ENCODE peak calls at places on chromosomes 3 and 15, in nine cellular contexts. R is heart left ventricle, U is adrenal gland, F is HCT116, Q is sigmoid colon, V is H1, H is uterus, K is esophagus squamous epithelium, T is gastrocnemius medialis. G is an unnamed sample. For H3K36me3, the result is how much of the 10 kb centered on the place peaks cover.

GRCh38 chr3:100562224-100562857 is 47.1 kb upstream of the ADGRG7 start:
- DNase-seq in R (no peak), U (no peak), F (no peak), Q (no peak), V (no peak), H (no peak), K (no peak), T (no peak), G (no peak)

GRCh38 chr3:184335291-184335660 is 2.1 kb upstream of the FAM131A start:
- DNase-seq in R (no peak), U (no peak), F (no peak), Q (no peak), V (no peak), H (no peak), K (no peak), T (no peak), G (no peak)

GRCh38 chr3:69698728-69699127 is 40.5 kb upstream of the MITF start:
- DNase-seq in R (no peak), U (no peak), F (no peak), Q (no peak), V (no peak), H (no peak), K (no peak), T (no peak), G (no peak)

GRCh38 chr15:65920121-65920520 is 50.8 kb downstream of the RAB11A start:
- DNase-seq in R (no peak), U (no peak), F (no peak), Q (no peak), V (no peak), H (no peak), K (no peak), T (no peak), G (no peak)

GRCh38 chr15:58361291-58361759 is 70.5 kb upstream of the LIPC start:
- DNase-seq in R (no peak), U (no peak), F (no peak), Q (no peak), V (no peak), H (no peak), K (no peak), T (no peak), G (no peak)

GRCh38 chr15:35858707-35859106 is 312.7 kb upstream of the DPH6 start:
- DNase-seq in R (no peak), U (no peak), F (no peak), Q (no peak), V (no peak), H (no peak), K (no peak), T (no peak), G (no peak)

GRCh38 chr3:26636328-26636727 is 13.8 kb downstream of the LRRC3B start:
- DNase-seq in R (no peak), U (no peak), F (no peak), Q (no peak), V (no peak), H (no peak), K (no peak), T (no peak), G (no peak)

GRCh38 chr3:15631426-15632211 is 30.1 kb downstream of the BTD start:
- DNase-seq in R (no peak), U (no peak), F (no peak), Q (no peak), V (no peak), H (no peak), K (no peak), T (no peak), G (no peak)

GRCh38 chr3:45881031-45882022 is 5.0 kb upstream of the CCR9 start:
- DNase-seq in R (no peak), U (no peak), F (no peak), Q (no peak), V (no peak), H (no peak), K (no peak), T (no peak), G (no peak)

GRCh38 chr15:73586006-73586654 is 47.1 kb downstream of the NPTN start:
- DNase-seq in R (no peak), U (no peak), F (no peak), Q (no peak), V (no peak), H (no peak), K (no peak), T (no peak), G (no peak)

GRCh38 chr3:118529554-118529953 is 505.1 kb downstream of the IGSF11 start:
- DNase-seq in R (no peak), U (no peak), F (no peak), Q (no peak), V (no peak), H (no peak), K (no peak), T (no peak), G (no peak)

GRCh38 chr3:13007251-13007941 is 65.8 kb downstream of the IQSEC1 start:
- DNase-seq in R (no peak), U (no peak), F (no peak), Q (peak), V (no peak), H (no peak), K (no peak), T (no peak), G (peak)

GRCh38 chr15:55224892-55225291 is 28.2 kb upstream of the RSL24D1 start:
- DNase-seq in R (no peak), U (no peak), F (no peak), Q (no peak), V (no peak), H (no peak), K (no peak), T (no peak), G (no peak)

GRCh38 chr15:62734706-62735105 is 307.8 kb upstream of the TPM1 start:
- DNase-seq in R (no peak), U (no peak), F (no peak), Q (no peak), V (no peak), H (no peak), K (no peak), T (no peak), G (no peak)

GRCh38 chr3:65873028-65873427 is 165.7 kb downstream of the MAGI1 start:
- DNase-seq in R (peak), U (peak), F (no peak), Q (no peak), V (no peak), H (no peak), K (no peak), T (no peak), G (no peak)

GRCh38 chr3:100603449-100603848 is 6.0 kb upstream of the ADGRG7 start:
- DNase-seq in R (no peak), U (no peak), F (peak), Q (no peak), V (no peak), H (no peak), K (no peak), T (no peak), G (no peak)

GRCh38 chr3:123804676-123805075 is 79.5 kb downstream of the MYLK start:
- DNase-seq in R (no peak), U (no peak), F (no peak), Q (no peak), V (no peak), H (no peak), K (no peak), T (no peak), G (no peak)

GRCh38 chr3:31793821-31794220 is 187.2 kb downstream of the OSBPL10 start:
- DNase-seq in R (no peak), U (no peak), F (no peak), Q (no peak), V (no peak), H (no peak), K (no peak), T (no peak), G (no peak)

GRCh38 chr3:69791919-69792399 is 52.7 kb downstream of the MITF start:
- DNase-seq in R (no peak), U (no peak), F (no peak), Q (no peak), V (no peak), H (no peak), K (no peak), T (no peak), G (no peak)

GRCh38 chr3:65830948-65831732 is 207.6 kb downstream of the MAGI1 start:
- DNase-seq in R (no peak), U (no peak), F (no peak), Q (no peak), V (no peak), H (no peak), K (no peak), T (no peak), G (no peak)

GRCh38 chr3:61954097-61954528 is 392.7 kb downstream of the PTPRG start:
- DNase-seq in R (no peak), U (no peak), F (no peak), Q (no peak), V (no peak), H (no peak), K (no peak), T (no peak), G (no peak)

GRCh38 chr3:38164136-38164965 is 986 bp upstream of the OXSR1 start:
- DNase-seq in R (no peak), U (no peak), F (no peak), Q (no peak), V (no peak), H (peak), K (no peak), T (no peak), G (no peak)
- TF ChIP-seq POLR2A in R (no peak), U (peak), F (no peak), Q (peak), V (no peak), H (no peak), K (no peak), T (peak), G (no peak)

GRCh38 chr3:172373912-172374311 is 74.3 kb downstream of the GHSR start:
- DNase-seq in R (no peak), U (no peak), F (no peak), Q (no peak), V (no peak), H (no peak), K (no peak), T (no peak), G (no peak)
- H3K36me3 ChIP-seq in R (half or more), U (under half), F (under half), Q (under half), V (under half), H (under half), K (under half), T (under half), G (under half)

GRCh38 chr15:40343512-40343911 is 2.8 kb upstream of the CCDC9B start:
- DNase-seq in R (peak), U (peak), F (no peak), Q (no peak), V (no peak), H (no peak), K (no peak), T (no peak), G (no peak)
- TF ChIP-seq POLR2A in R (no peak), U (no peak), F (no peak), Q (no peak), V (no peak), H (no peak), K (no peak), T (no peak), G (no peak)

DNA sequence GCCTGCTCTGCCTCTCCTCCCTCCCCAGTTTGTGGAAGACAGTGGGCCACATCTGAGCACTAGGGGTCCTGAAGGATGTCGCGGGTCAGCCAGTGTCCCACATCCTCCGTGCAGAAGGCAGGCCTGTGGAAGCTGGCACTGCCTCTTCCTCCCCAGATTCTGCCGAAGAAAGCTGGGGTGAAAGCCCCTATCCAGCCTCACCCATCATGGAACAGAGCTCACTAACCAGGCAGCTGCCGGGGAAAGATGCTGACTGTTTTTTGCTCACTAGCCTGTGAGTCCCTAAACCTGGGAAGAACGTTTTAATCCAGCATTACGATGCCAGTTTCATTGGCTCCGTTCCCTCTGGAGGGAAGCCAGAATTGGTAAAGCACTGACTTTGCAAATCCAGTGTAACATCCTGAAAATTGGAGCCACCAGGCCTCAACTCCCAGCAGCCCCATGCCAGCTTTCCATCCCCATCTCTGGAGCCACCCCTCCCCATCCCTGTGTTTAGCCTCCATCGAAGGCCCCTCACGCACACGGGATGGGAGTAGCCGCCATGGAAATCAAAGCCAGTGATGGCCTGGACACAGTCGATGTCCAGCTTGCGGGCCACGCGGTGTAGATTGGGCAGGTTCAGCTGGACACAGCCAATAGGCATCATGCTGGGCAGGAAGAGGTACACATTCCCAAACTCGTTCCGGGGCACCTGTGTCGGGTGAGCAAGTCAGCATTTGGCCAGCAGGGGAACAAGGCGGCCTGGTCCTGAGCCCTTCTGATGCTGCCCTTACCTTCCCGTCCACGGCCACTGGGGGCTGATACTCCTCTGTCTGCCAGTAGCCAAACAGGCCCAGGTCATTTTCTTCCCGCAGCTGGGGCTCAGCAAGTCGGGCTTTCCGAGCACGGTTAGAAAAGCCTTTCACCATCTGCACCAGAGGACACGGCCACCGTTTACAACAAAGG is 23.5 kb downstream of the TMEM43 start:
- DNase-seq in R (no peak), U (peak), F (no peak), Q (no peak), V (peak), H (no peak), K (no peak), T (no peak), G (no peak)
- H3K36me3 ChIP-seq in R (half or more), U (under half), F (under half), Q (half or more), V (under half), H (under half), K (under half), T (under half), G (half or more)

DNA sequence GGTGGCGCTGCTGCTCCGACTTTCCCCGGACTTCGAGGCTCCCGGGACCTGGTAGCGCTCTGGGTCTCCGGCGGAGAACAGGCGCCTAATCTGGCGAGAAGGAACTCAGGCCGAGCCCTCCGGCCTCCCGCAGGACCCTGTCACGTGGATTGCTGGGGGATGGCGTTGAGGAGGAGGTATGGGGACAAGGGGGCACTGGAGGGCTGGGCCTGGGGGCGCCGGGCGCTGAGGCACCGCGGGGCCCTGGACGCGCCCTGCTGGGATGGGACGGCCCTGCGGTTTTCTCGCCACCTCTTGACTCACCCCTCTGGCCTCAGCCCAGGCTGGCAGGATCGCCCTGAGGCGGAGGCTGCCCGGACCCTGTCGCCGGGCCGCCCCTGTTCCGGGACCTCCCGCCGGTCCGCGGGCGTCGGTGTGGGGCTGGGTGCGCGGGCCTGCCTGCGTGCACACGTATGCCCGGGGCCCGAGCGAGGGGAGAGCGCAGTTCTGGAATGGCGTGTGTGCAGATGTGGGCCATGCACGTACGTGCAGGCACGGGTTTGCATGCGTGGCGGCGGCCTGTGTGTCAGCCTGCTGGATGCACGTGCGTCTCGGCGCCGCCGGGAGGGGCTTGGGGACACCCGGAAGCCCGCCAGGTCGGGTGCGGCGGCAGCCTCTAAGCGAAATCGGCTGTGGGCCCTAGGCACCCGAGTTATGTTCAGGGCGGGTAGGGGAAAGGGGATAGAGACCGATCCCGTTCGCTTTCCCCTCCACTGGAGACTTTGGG is 752 bp downstream of the C15orf39 start:
- DNase-seq in R (peak), U (peak), F (no peak), Q (peak), V (no peak), H (peak), K (peak), T (peak), G (peak)
- TF ChIP-seq POLR2A in R (no peak), U (no peak), F (no peak), Q (no peak), V (no peak), H (no peak), K (no peak), T (peak), G (no peak)

GRCh38 chr3:143991713-143992112 is 20.1 kb downstream of the DIPK2A start:
- DNase-seq in R (no peak), U (no peak), F (no peak), Q (no peak), V (no peak), H (no peak), K (no peak), T (no peak), G (no peak)

DNA sequence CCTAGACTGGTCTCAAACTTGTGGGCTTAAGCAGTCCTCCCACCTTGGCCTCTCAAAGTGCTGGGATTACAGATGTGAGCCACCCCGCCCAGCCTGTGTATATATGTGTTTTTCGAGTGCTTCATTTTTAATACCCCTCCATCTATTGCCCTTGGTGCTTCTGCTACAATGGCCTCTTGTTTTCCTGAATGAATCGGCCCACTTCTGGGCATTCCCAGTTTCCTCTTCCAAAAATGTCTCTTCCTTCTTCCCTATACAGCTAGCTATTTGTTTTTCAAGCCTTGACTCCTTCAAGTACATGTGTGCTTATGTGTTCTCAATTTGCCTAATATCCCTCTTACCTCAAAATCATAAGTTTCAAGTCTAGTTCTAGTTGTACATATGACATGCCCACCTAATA is 16.7 kb downstream of the DIPK2A start:
- DNase-seq in R (no peak), U (no peak), F (no peak), Q (no peak), V (no peak), H (no peak), K (no peak), T (no peak), G (no peak)
- H3K36me3 ChIP-seq in R (under half), U (under half), F (under half), Q (under half), V (under half), H (under half), K (under half), T (under half), G (under half)

DNA sequence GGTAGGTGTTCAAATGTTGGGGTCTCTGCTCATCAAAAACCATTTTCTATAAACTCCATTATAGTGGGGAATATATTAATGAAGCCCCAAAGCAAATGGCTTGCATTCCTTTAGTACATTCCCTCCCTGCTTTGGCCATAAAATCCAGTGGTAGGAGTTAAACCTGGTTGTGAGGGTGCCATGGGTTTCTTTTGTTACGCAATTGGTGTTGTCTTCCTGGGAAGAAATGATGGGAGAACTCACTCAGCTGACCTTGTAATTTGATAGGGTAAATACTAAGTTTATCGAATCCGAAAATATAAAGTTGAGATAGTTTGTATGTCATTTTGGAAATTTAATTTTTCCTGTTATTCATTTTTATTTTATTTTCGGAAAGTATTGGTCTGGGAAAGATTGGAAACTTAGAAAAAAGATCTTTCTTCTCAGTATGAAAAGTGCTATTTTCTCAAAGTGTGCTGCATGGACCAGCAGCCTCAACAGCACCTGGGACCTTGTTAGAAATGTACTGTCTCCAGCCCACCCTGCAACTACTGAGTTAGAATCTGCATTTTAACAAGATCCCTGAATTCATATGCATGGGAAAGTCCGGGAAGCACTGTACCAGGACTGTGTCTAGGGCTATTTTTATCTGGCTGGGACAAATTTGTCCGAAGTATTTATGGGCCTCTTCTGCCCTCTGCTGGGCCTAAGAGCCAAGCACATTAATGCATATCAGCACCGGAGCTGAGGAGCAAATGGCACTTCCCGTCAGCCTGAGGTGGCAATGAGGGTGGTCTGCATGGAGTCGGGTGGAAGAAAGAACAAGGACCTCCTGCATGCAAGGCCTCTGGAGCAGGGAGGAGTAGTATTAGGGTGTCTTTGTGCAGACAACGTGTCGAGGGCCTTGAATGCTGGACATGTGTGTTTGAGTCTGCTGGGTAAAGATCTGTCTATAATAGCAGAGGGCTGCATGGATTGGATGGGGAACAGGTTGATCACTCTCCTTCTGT is 54.7 kb downstream of the FAM81A start:
- DNase-seq in R (peak), U (peak), F (peak), Q (peak), V (peak), H (peak), K (no peak), T (peak), G (no peak)
- TF ChIP-seq POLR2A in R (no peak), U (no peak), F (no peak), Q (no peak), V (no peak), H (no peak), K (no peak), T (no peak), G (no peak)

G was measured in suprapubic skin.